ENCODE peak calls at places on chromosomes 12 and 14, in five cellular contexts. B, X, G, K and Y are unnamed samples.

GRCh38 chr14:103923863-103924262 is 4.4 kb upstream of the TDRD9 start:
- DNase-seq in B (no peak), X (no peak), G (no peak), K (no peak), Y (peak; percentile 65)

GRCh38 chr12:105672576-105672975 is 342.1 kb downstream of the C12orf75 start:
- DNase-seq in B (peak; percentile 18), X (no peak), G (no peak), K (no peak), Y (no peak)

GRCh38 chr12:3924761-3925160 is 51.6 kb upstream of the PARP11 start:
- DNase-seq in B (no peak), X (no peak), G (no peak), K (no peak), Y (no peak)

GRCh38 chr12:120830052-120830940 is 73.9 kb downstream of the SPPL3 start:
- DNase-seq in B (peak; percentile 39), X (no peak), G (no peak), K (no peak), Y (no peak)

GRCh38 chr12:44972746-44973421 is 78.0 kb downstream of the DBX2 start:
- DNase-seq in B (peak; percentile 0), X (peak; percentile 33), G (peak; percentile 28), K (peak; percentile 18), Y (peak; percentile 31)

GRCh38 chr12:119258149-119258548 is 76.4 kb upstream of the CCDC60 start:
- DNase-seq in B (no peak), X (no peak), G (no peak), K (peak; percentile 24), Y (peak; percentile 25)

GRCh38 chr12:3042394-3042793 is 34.8 kb upstream of the TSPAN9 start:
- DNase-seq in B (no peak), X (no peak), G (no peak), K (peak; percentile 37), Y (no peak)

GRCh38 chr12:127903146-127903545 is 363.8 kb upstream of the TMEM132C start:
- DNase-seq in B (no peak), X (no peak), G (no peak), K (no peak), Y (no peak)

GRCh38 chr12:120892265-120892664 is 11.9 kb downstream of the SPPL3 start:
- DNase-seq in B (no peak), X (no peak), G (no peak), K (no peak), Y (no peak)

GRCh38 chr14:69101331-69101826 is 51.5 kb downstream of the DCAF5 start:
- DNase-seq in B (peak; percentile 90), X (no peak), G (peak; percentile 72), K (peak; percentile 35), Y (peak; percentile 8)

GRCh38 chr14:64510825-64511679 is 6.5 kb downstream of the ZBTB1 start:
- DNase-seq in B (peak; percentile 81), X (peak; percentile 64), G (peak; percentile 85), K (peak; percentile 80), Y (peak; percentile 72)

GRCh38 chr12:107404981-107405380 is 280.6 kb upstream of the PWP1 start:
- DNase-seq in B (peak; percentile 6), X (no peak), G (peak; percentile 30), K (peak; percentile 60), Y (peak; percentile 39)

GRCh38 chr14:96126339-96126770 is 78.3 kb upstream of the BDKRB2 start:
- DNase-seq in B (peak; percentile 63), X (no peak), G (no peak), K (peak; percentile 50), Y (peak; percentile 80)

GRCh38 chr12:114904254-114905003 is 220.5 kb upstream of the TBX3 start:
- DNase-seq in B (peak; percentile 45), X (no peak), G (no peak), K (no peak), Y (no peak)

GRCh38 chr14:101361044-101361443 is 200.3 kb upstream of the DIO3 start:
- DNase-seq in B (no peak), X (no peak), G (no peak), K (no peak), Y (no peak)

GRCh38 chr12:57235012-57235727 is 5.7 kb downstream of the SHMT2 start:
- DNase-seq in B (peak; percentile 61), X (no peak), G (peak; percentile 36), K (no peak), Y (no peak)

GRCh38 chr12:46677749-46678148 is 148.0 kb downstream of the SLC38A4 start:
- DNase-seq in B (peak; percentile 51), X (no peak), G (peak; percentile 40), K (no peak), Y (peak; percentile 35)

GRCh38 chr12:42588981-42589464 is 523 bp downstream of the PRICKLE1 start:
- DNase-seq in B (peak; percentile 47), X (peak; percentile 43), G (peak; percentile 73), K (no peak), Y (no peak)

GRCh38 chr12:22415342-22416309 is 81.1 kb upstream of the ST8SIA1 start:
- DNase-seq in B (no peak), X (no peak), G (no peak), K (no peak), Y (no peak)

GRCh38 chr12:22802883-22803640 is 178.1 kb downstream of the ETNK1 start:
- DNase-seq in B (no peak), X (no peak), G (no peak), K (no peak), Y (no peak)

GRCh38 chr12:100329800-100330199 is 27.1 kb upstream of the SLC17A8 start:
- DNase-seq in B (no peak), X (no peak), G (no peak), K (peak; percentile 82), Y (no peak)

GRCh38 chr14:94907626-94908261 is 137.8 kb upstream of the GSC start:
- DNase-seq in B (no peak), X (no peak), G (no peak), K (no peak), Y (no peak)

GRCh38 chr12:107122452-107122958 is 29.2 kb upstream of the CRY1 start:
- DNase-seq in B (no peak), X (no peak), G (no peak), K (no peak), Y (no peak)

GRCh38 chr12:12428961-12429657 is 72.2 kb downstream of the BORCS5 start:
- DNase-seq in B (no peak), X (no peak), G (no peak), K (no peak), Y (no peak)

GRCh38 chr14:22648506-22648905 is 4.4 kb upstream of the OR6J1 start:
- DNase-seq in B (no peak), X (no peak), G (no peak), K (no peak), Y (no peak)

GRCh38 chr12:6772729-6773661 is 675 bp downstream of the LAG3 start:
- DNase-seq in B (no peak), X (no peak), G (no peak), K (no peak), Y (no peak)

GRCh38 chr14:24431569-24432258 is 2.0 kb downstream of the KHNYN start:
- DNase-seq in B (peak; percentile 95), X (peak; percentile 88), G (peak; percentile 96), K (peak; percentile 96), Y (peak; percentile 86)
- H3K4me3 ChIP-seq in B (no peak overlapping the region), X (no peak overlapping the region), G (peak overlapping the region; percentile 89), K (peak overlapping the region; percentile 66), Y (no peak overlapping the region)

GRCh38 chr12:94260017-94260416 is 111.6 kb downstream of the PLXNC1 start:
- DNase-seq in B (no peak), X (no peak), G (no peak), K (no peak), Y (no peak)

GRCh38 chr12:94261781-94262180 is 113.4 kb downstream of the PLXNC1 start:
- DNase-seq in B (no peak), X (no peak), G (no peak), K (no peak), Y (no peak)

GRCh38 chr12:94261119-94261518 is 112.7 kb downstream of the PLXNC1 start:
- DNase-seq in B (no peak), X (peak; percentile 59), G (no peak), K (no peak), Y (no peak)

GRCh38 chr12:94262228-94263010 is 114.0 kb downstream of the PLXNC1 start:
- DNase-seq in B (peak; percentile 75), X (no peak), G (peak; percentile 91), K (peak; percentile 87), Y (peak; percentile 68)

DNA sequence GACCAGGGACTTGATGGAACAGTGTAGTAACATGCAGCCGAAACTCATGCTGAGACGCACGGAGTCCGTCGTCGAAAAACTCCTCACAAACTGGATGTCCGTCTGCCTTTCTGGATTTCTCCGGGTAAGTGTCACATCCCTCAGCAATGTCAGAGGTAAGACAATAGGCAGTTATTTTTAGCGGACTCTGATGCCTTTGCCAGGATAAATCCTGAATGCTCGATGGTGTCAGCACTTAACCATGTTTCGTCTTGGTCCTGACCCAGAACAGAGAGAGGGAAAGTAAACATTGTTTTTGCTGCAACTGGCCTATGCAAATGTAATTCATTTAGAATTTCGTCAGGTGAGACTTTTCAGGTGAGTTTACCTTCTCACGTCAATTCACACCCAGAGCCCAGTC is 112.3 kb downstream of the PLXNC1 start:
- DNase-seq in B (no peak), X (no peak), G (no peak), K (no peak), Y (no peak)
- H3K4me3 ChIP-seq in B (no peak overlapping the region), X (no peak overlapping the region), G (no peak overlapping the region), K (no peak overlapping the region), Y (no peak overlapping the region)

GRCh38 chr12:50403001-50403440 is 2.3 kb downstream of the LARP4 start:
- DNase-seq in B (no peak), X (no peak), G (no peak), K (no peak), Y (no peak)
- H3K4me3 ChIP-seq in B (no peak overlapping the region), X (no peak overlapping the region), G (peak overlapping the region; percentile 73), K (peak overlapping the region; percentile 86), Y (no peak overlapping the region)

GRCh38 chr14:88325883-88326282 is 2.8 kb upstream of the KCNK10 start:
- DNase-seq in B (no peak), X (no peak), G (no peak), K (no peak), Y (no peak)

GRCh38 chr14:88323520-88324199 is 591 bp upstream of the KCNK10 start:
- DNase-seq in B (peak; percentile 1), X (no peak), G (peak; percentile 51), K (peak; percentile 82), Y (no peak)

GRCh38 chr14:88323086-88323519 is at the start of gene KCNK10:
- DNase-seq in B (no peak), X (no peak), G (no peak), K (peak; percentile 13), Y (no peak)

GRCh38 chr14:88327497-88327896 is 4.4 kb upstream of the KCNK10 start:
- DNase-seq in B (no peak), X (no peak), G (no peak), K (no peak), Y (no peak)

DNA sequence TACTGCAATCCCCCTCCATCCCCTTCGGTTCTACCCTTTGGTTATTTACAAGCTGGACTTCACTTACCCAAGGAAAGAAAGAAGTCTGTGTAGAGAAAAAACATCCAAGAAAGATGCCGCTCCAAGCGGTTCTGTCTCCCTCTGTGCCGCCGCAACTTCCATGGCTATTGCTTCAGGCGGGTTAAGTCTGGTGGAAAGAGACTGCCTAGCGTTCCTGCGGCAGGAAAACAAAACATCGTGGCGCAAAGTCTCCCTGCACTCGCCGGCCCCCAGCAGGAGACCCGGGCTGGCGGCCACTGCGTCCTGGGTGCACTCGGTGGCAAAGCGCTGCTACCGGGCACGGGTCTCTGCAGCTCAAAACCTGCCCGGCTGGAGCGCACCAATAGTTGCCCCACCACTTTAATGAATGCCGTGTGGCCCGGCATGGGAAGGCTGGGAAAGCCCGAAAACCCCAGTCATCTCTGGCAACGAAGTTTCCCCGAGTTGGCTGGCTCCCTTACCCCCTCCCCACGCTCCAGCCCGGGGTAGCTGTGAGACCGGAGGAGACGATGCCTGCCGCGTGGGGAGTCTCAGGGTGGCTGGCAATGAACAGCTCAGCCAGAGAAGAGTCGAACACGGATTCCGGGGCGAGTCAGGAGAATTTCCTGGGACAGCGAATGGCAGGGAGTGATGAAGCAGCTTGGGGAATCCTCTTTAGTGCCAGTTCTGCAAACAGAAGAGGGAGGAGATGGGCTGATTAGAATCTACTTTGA is 3.5 kb upstream of the KCNK10 start:
- DNase-seq in B (no peak), X (no peak), G (no peak), K (no peak), Y (no peak)
- H3K4me3 ChIP-seq in B (no peak overlapping the region), X (peak overlapping the region; percentile 73), G (no peak overlapping the region), K (no peak overlapping the region), Y (no peak overlapping the region)